ENCODE peak calls at places on chromosomes 16 and 17, in five cellular contexts. C is pancreas, W is iPS-NIHi11, V is heart left ventricle, U is T-helper 1 cell. N is an unnamed sample.

GRCh38 chr16:30585022-30585399 is 486 bp downstream of the ZNF785 start:
- DNase-seq in U (no peak), V (no peak), W (peak), C (no peak), N (no peak)

GRCh38 chr17:73782641-73783381 is 138.6 kb upstream of the SDK2 start:
- DNase-seq in U (no peak), C (no peak), W (peak), V (no peak), N (no peak)

GRCh38 chr17:57071991-57072944 is 12.8 kb upstream of the AKAP1 start:
- DNase-seq in W (no peak), U (no peak), C (no peak), V (no peak), N (no peak)

GRCh38 chr16:85557083-85557975 is 55.8 kb upstream of the GSE1 start:
- DNase-seq in U (peak), C (peak), W (no peak), V (no peak), N (no peak)

GRCh38 chr16:66544358-66544757 is 5.6 kb downstream of the TK2 start:
- DNase-seq in U (no peak), W (no peak), V (no peak), C (no peak), N (no peak)

GRCh38 chr17:76981545-76982295 is 113.5 kb downstream of the MGAT5B start:
- DNase-seq in W (no peak), V (peak), C (no peak), U (no peak), N (no peak)

GRCh38 chr17:30476726-30477082 is 504 bp upstream of the GOSR1 start:
- DNase-seq in C (peak), W (peak), U (no peak), V (no peak), N (no peak)

GRCh38 chr17:82929011-82929622 is 89.3 kb upstream of the ZNF750 start:
- DNase-seq in C (no peak), V (peak), W (no peak), U (no peak), N (no peak)

GRCh38 chr17:35866356-35866950 is 2.2 kb downstream of the HEATR9 start:
- DNase-seq in C (no peak), U (no peak), W (no peak), V (no peak), N (no peak)

GRCh38 chr17:16371742-16372141 is 9.1 kb upstream of the UBB start:
- DNase-seq in W (no peak), V (no peak), C (no peak), U (no peak), N (no peak)

GRCh38 chr17:56835259-56835575 is 1.3 kb downstream of the DGKE start:
- DNase-seq in C (no peak), V (no peak), W (no peak), U (no peak), N (no peak)

GRCh38 chr17:65018612-65019290 is 37.8 kb downstream of the GNA13 start:
- DNase-seq in V (no peak), U (no peak), W (no peak), C (no peak), N (no peak)

GRCh38 chr16:81831722-81832126 is 52.6 kb downstream of the PLCG2 start:
- DNase-seq in V (peak), U (no peak), W (no peak), C (peak), N (peak)

N was measured in memory B cell.